ENCODE peak calls at places on chromosome 11, in seven cellular contexts. One of them, this sample, is unnamed.

GRCh38 chr11:63762662-63763505 is 5.7 kb downstream of the ZFTA start:
- DNase-seq in CD8-positive, alpha-beta T cell: no peak
- DNase-seq in EH: no peak
- DNase-seq in B cell: no peak
- DNase-seq in colonic mucosa: peak; percentile 64
- DNase-seq in choroid plexus epithelial cell: no peak
- DNase-seq in fibroblast of the aortic adventitia: peak; percentile 32
- DNase-seq in this sample: peak; percentile 41

GRCh38 chr11:103582351-103582909 is 454.0 kb upstream of the DDI1 start:
- DNase-seq in CD8-positive, alpha-beta T cell: no peak
- DNase-seq in EH: no peak
- DNase-seq in B cell: no peak
- DNase-seq in colonic mucosa: no peak
- DNase-seq in choroid plexus epithelial cell: peak; percentile 10
- DNase-seq in fibroblast of the aortic adventitia: no peak
- DNase-seq in this sample: no peak

GRCh38 chr11:132941761-132942160 is 590.5 kb downstream of the OPCML start:
- DNase-seq in CD8-positive, alpha-beta T cell: no peak
- DNase-seq in EH: no peak
- DNase-seq in B cell: no peak
- DNase-seq in colonic mucosa: no peak
- DNase-seq in choroid plexus epithelial cell: no peak
- DNase-seq in fibroblast of the aortic adventitia: no peak
- DNase-seq in this sample: no peak

GRCh38 chr11:64787526-64788320 is 9.4 kb upstream of the SF1 start:
- DNase-seq in CD8-positive, alpha-beta T cell: peak; percentile 75
- DNase-seq in EH: peak; percentile 49
- DNase-seq in B cell: peak; percentile 71
- DNase-seq in colonic mucosa: peak; percentile 80
- DNase-seq in choroid plexus epithelial cell: peak; percentile 70
- DNase-seq in fibroblast of the aortic adventitia: peak; percentile 53
- DNase-seq in this sample: peak; percentile 75

GRCh38 chr11:15816996-15817395 is 539.4 kb downstream of the SOX6 start:
- DNase-seq in CD8-positive, alpha-beta T cell: no peak
- DNase-seq in EH: no peak
- DNase-seq in B cell: no peak
- DNase-seq in colonic mucosa: no peak
- DNase-seq in choroid plexus epithelial cell: peak; percentile 53
- DNase-seq in fibroblast of the aortic adventitia: peak; percentile 36
- DNase-seq in this sample: no peak

GRCh38 chr11:57787920-57788716 is 26.5 kb downstream of the CTNND1 start:
- DNase-seq in CD8-positive, alpha-beta T cell: no peak
- DNase-seq in EH: peak; percentile 41
- DNase-seq in B cell: peak; percentile 22
- DNase-seq in colonic mucosa: no peak
- DNase-seq in choroid plexus epithelial cell: peak; percentile 52
- DNase-seq in fibroblast of the aortic adventitia: no peak
- DNase-seq in this sample: no peak

GRCh38 chr11:111846063-111846462 is 25.3 kb downstream of the ALG9 start:
- DNase-seq in CD8-positive, alpha-beta T cell: no peak
- DNase-seq in EH: peak; percentile 39
- DNase-seq in B cell: no peak
- DNase-seq in colonic mucosa: no peak
- DNase-seq in choroid plexus epithelial cell: peak; percentile 83
- DNase-seq in fibroblast of the aortic adventitia: peak; percentile 27
- DNase-seq in this sample: no peak

GRCh38 chr11:100681064-100681502 is 6.0 kb upstream of the ARHGAP42 start:
- DNase-seq in CD8-positive, alpha-beta T cell: no peak
- DNase-seq in EH: peak; percentile 43
- DNase-seq in B cell: peak; percentile 83
- DNase-seq in colonic mucosa: peak; percentile 84
- DNase-seq in choroid plexus epithelial cell: peak; percentile 69
- DNase-seq in fibroblast of the aortic adventitia: no peak
- DNase-seq in this sample: peak; percentile 83

GRCh38 chr11:119188067-119188466 is 2.8 kb downstream of the NHERF4 start:
- DNase-seq in CD8-positive, alpha-beta T cell: no peak
- DNase-seq in EH: no peak
- DNase-seq in B cell: no peak
- DNase-seq in colonic mucosa: no peak
- DNase-seq in choroid plexus epithelial cell: no peak
- DNase-seq in fibroblast of the aortic adventitia: no peak
- DNase-seq in this sample: no peak

GRCh38 chr11:70483077-70483861 is 84.9 kb downstream of the CTTN start:
- DNase-seq in CD8-positive, alpha-beta T cell: no peak
- DNase-seq in EH: peak; percentile 26
- DNase-seq in B cell: no peak
- DNase-seq in colonic mucosa: no peak
- DNase-seq in choroid plexus epithelial cell: peak; percentile 71
- DNase-seq in fibroblast of the aortic adventitia: peak; percentile 56
- DNase-seq in this sample: peak; percentile 6

GRCh38 chr11:44561275-44561781 is 4.1 kb upstream of the CD82 start:
- DNase-seq in CD8-positive, alpha-beta T cell: no peak
- DNase-seq in EH: peak; percentile 18
- DNase-seq in B cell: no peak
- DNase-seq in colonic mucosa: no peak
- DNase-seq in choroid plexus epithelial cell: no peak
- DNase-seq in fibroblast of the aortic adventitia: no peak
- DNase-seq in this sample: no peak

GRCh38 chr11:2443881-2444300 is 423 bp downstream of the TRPM5 start:
- DNase-seq in CD8-positive, alpha-beta T cell: no peak
- DNase-seq in EH: no peak
- DNase-seq in B cell: no peak
- DNase-seq in colonic mucosa: peak; percentile 67
- DNase-seq in choroid plexus epithelial cell: no peak
- DNase-seq in fibroblast of the aortic adventitia: no peak
- DNase-seq in this sample: peak; percentile 58

GRCh38 chr11:104410336-104410735 is 246.4 kb upstream of the PDGFD start:
- DNase-seq in CD8-positive, alpha-beta T cell: no peak
- DNase-seq in EH: no peak
- DNase-seq in B cell: no peak
- DNase-seq in colonic mucosa: no peak
- DNase-seq in choroid plexus epithelial cell: no peak
- DNase-seq in fibroblast of the aortic adventitia: peak; percentile 10
- DNase-seq in this sample: no peak

GRCh38 chr11:114195981-114196731 is 100.0 kb upstream of the NNMT start:
- DNase-seq in CD8-positive, alpha-beta T cell: no peak
- DNase-seq in EH: no peak
- DNase-seq in B cell: no peak
- DNase-seq in colonic mucosa: no peak
- DNase-seq in choroid plexus epithelial cell: no peak
- DNase-seq in fibroblast of the aortic adventitia: peak; percentile 5
- DNase-seq in this sample: no peak

GRCh38 chr11:117875397-117876048 is 935 bp downstream of the FXYD6 start:
- DNase-seq in CD8-positive, alpha-beta T cell: peak; percentile 66
- DNase-seq in EH: no peak
- DNase-seq in B cell: peak; percentile 20
- DNase-seq in colonic mucosa: no peak
- DNase-seq in choroid plexus epithelial cell: no peak
- DNase-seq in fibroblast of the aortic adventitia: no peak
- DNase-seq in this sample: no peak

GRCh38 chr11:26688701-26689100 is 33.2 kb downstream of the SLC5A12 start:
- DNase-seq in CD8-positive, alpha-beta T cell: no peak
- DNase-seq in EH: no peak
- DNase-seq in B cell: no peak
- DNase-seq in colonic mucosa: no peak
- DNase-seq in choroid plexus epithelial cell: no peak
- DNase-seq in fibroblast of the aortic adventitia: no peak
- DNase-seq in this sample: no peak

GRCh38 chr11:8067567-8067928 is 13.5 kb upstream of the TUB start:
- DNase-seq in CD8-positive, alpha-beta T cell: no peak
- DNase-seq in EH: no peak
- DNase-seq in B cell: no peak
- DNase-seq in colonic mucosa: no peak
- DNase-seq in choroid plexus epithelial cell: no peak
- DNase-seq in fibroblast of the aortic adventitia: no peak
- DNase-seq in this sample: no peak

GRCh38 chr11:73314121-73314948 is 6.3 kb downstream of the ARHGEF17 start:
- DNase-seq in CD8-positive, alpha-beta T cell: no peak
- DNase-seq in EH: peak; percentile 92
- DNase-seq in B cell: no peak
- DNase-seq in colonic mucosa: no peak
- DNase-seq in choroid plexus epithelial cell: peak; percentile 95
- DNase-seq in fibroblast of the aortic adventitia: no peak
- DNase-seq in this sample: no peak

GRCh38 chr11:57566035-57566504 is 1.4 kb downstream of the UBE2L6 start:
- DNase-seq in CD8-positive, alpha-beta T cell: no peak
- DNase-seq in EH: peak; percentile 64
- DNase-seq in B cell: peak; percentile 61
- DNase-seq in colonic mucosa: peak; percentile 49
- DNase-seq in choroid plexus epithelial cell: peak; percentile 79
- DNase-seq in fibroblast of the aortic adventitia: peak; percentile 65
- DNase-seq in this sample: peak; percentile 30

GRCh38 chr11:96196074-96196787 is 146.8 kb downstream of the MAML2 start:
- DNase-seq in CD8-positive, alpha-beta T cell: no peak
- DNase-seq in EH: no peak
- DNase-seq in B cell: no peak
- DNase-seq in colonic mucosa: no peak
- DNase-seq in choroid plexus epithelial cell: no peak
- DNase-seq in fibroblast of the aortic adventitia: no peak
- DNase-seq in this sample: no peak

GRCh38 chr11:110373061-110373702 is 56.6 kb upstream of the FDX1 start:
- DNase-seq in CD8-positive, alpha-beta T cell: no peak
- DNase-seq in EH: peak; percentile 58
- DNase-seq in B cell: no peak
- DNase-seq in colonic mucosa: no peak
- DNase-seq in choroid plexus epithelial cell: peak; percentile 72
- DNase-seq in fibroblast of the aortic adventitia: peak; percentile 48
- DNase-seq in this sample: no peak

GRCh38 chr11:69624293-69624692 is 16.7 kb upstream of the CCND1 start:
- DNase-seq in CD8-positive, alpha-beta T cell: no peak
- DNase-seq in EH: no peak
- DNase-seq in B cell: no peak
- DNase-seq in colonic mucosa: no peak
- DNase-seq in choroid plexus epithelial cell: no peak
- DNase-seq in fibroblast of the aortic adventitia: no peak
- DNase-seq in this sample: no peak

GRCh38 chr11:119741369-119742262 is 12.6 kb upstream of the NECTIN1 start:
- DNase-seq in CD8-positive, alpha-beta T cell: peak; percentile 77
- DNase-seq in EH: peak; percentile 35
- DNase-seq in B cell: peak; percentile 77
- DNase-seq in colonic mucosa: peak; percentile 82
- DNase-seq in choroid plexus epithelial cell: no peak
- DNase-seq in fibroblast of the aortic adventitia: no peak
- DNase-seq in this sample: peak; percentile 87

GRCh38 chr11:2704356-2704755 is 4.6 kb upstream of the KCNQ1OT1 start:
- DNase-seq in CD8-positive, alpha-beta T cell: no peak
- DNase-seq in EH: no peak
- DNase-seq in B cell: no peak
- DNase-seq in colonic mucosa: no peak
- DNase-seq in choroid plexus epithelial cell: no peak
- DNase-seq in fibroblast of the aortic adventitia: no peak
- DNase-seq in this sample: no peak

GRCh38 chr11:102191832-102192231 is 81.6 kb downstream of the YAP1 start:
- DNase-seq in CD8-positive, alpha-beta T cell: no peak
- DNase-seq in EH: peak; percentile 31
- DNase-seq in B cell: no peak
- DNase-seq in colonic mucosa: no peak
- DNase-seq in choroid plexus epithelial cell: no peak
- DNase-seq in fibroblast of the aortic adventitia: no peak
- DNase-seq in this sample: no peak

GRCh38 chr11:110629594-110629993 is 82.6 kb downstream of the ARHGAP20 start:
- DNase-seq in CD8-positive, alpha-beta T cell: no peak
- DNase-seq in EH: no peak
- DNase-seq in B cell: no peak
- DNase-seq in colonic mucosa: no peak
- DNase-seq in choroid plexus epithelial cell: no peak
- DNase-seq in fibroblast of the aortic adventitia: no peak
- DNase-seq in this sample: no peak

GRCh38 chr11:28337701-28338100 is 229.5 kb downstream of the METTL15 start:
- DNase-seq in CD8-positive, alpha-beta T cell: no peak
- DNase-seq in EH: no peak
- DNase-seq in B cell: no peak
- DNase-seq in colonic mucosa: no peak
- DNase-seq in choroid plexus epithelial cell: peak; percentile 43
- DNase-seq in fibroblast of the aortic adventitia: no peak
- DNase-seq in this sample: no peak